ENCODE peak calls at places on chromosome 22, in five cellular contexts. One of them, this sample, is unnamed.

GRCh38 chr22:46057206-46057605 is 80.2 kb upstream of the WNT7B start:
- DNase-seq in psoas muscle: peak; percentile 62
- DNase-seq in A549: no peak
- DNase-seq in MM.1S: peak; percentile 23
- DNase-seq in neural progenitor cell: no peak
- DNase-seq in this sample: no peak

GRCh38 chr22:29704528-29705285 is 15.1 kb upstream of the CABP7 start:
- DNase-seq in psoas muscle: no peak
- DNase-seq in A549: peak; percentile 43
- DNase-seq in MM.1S: no peak
- DNase-seq in neural progenitor cell: no peak
- DNase-seq in this sample: no peak

GRCh38 chr22:41286639-41287091 is 678 bp upstream of the RANGAP1 start:
- DNase-seq in psoas muscle: no peak
- DNase-seq in A549: peak; percentile 22
- DNase-seq in MM.1S: no peak
- DNase-seq in neural progenitor cell: no peak
- DNase-seq in this sample: no peak

GRCh38 chr22:26812731-26813130 is 155.3 kb downstream of the MIAT start:
- DNase-seq in psoas muscle: no peak
- DNase-seq in A549: no peak
- DNase-seq in MM.1S: no peak
- DNase-seq in neural progenitor cell: no peak
- DNase-seq in this sample: no peak

GRCh38 chr22:30290679-30291333 is 1.5 kb upstream of the CASTOR1 start:
- DNase-seq in psoas muscle: peak; percentile 90
- DNase-seq in A549: no peak
- DNase-seq in MM.1S: no peak
- DNase-seq in neural progenitor cell: peak; percentile 48
- DNase-seq in this sample: no peak

GRCh38 chr22:26953380-26953807 is 296.0 kb downstream of the MIAT start:
- DNase-seq in psoas muscle: no peak
- DNase-seq in A549: no peak
- DNase-seq in MM.1S: no peak
- DNase-seq in neural progenitor cell: no peak
- DNase-seq in this sample: no peak

GRCh38 chr22:41914611-41915034 is 251 bp downstream of the SHISA8 start:
- DNase-seq in psoas muscle: no peak
- DNase-seq in A549: no peak
- DNase-seq in MM.1S: no peak
- DNase-seq in neural progenitor cell: peak; percentile 58
- DNase-seq in this sample: no peak

GRCh38 chr22:46678785-46679700 is 58.9 kb downstream of the GRAMD4 start:
- DNase-seq in psoas muscle: no peak
- DNase-seq in A549: no peak
- DNase-seq in MM.1S: no peak
- DNase-seq in neural progenitor cell: no peak
- DNase-seq in this sample: no peak

GRCh38 chr22:44741929-44742328 is 10.4 kb upstream of the ARHGAP8 start:
- DNase-seq in psoas muscle: no peak
- DNase-seq in A549: no peak
- DNase-seq in MM.1S: no peak
- DNase-seq in neural progenitor cell: no peak
- DNase-seq in this sample: no peak

GRCh38 chr22:41936894-41937169 is 10.1 kb downstream of the CENPM start:
- DNase-seq in psoas muscle: no peak
- DNase-seq in A549: no peak
- DNase-seq in MM.1S: no peak
- DNase-seq in neural progenitor cell: no peak
- DNase-seq in this sample: no peak

GRCh38 chr22:35893698-35894097 is 134.9 kb downstream of the RBFOX2 start:
- DNase-seq in psoas muscle: no peak
- DNase-seq in A549: no peak
- DNase-seq in MM.1S: no peak
- DNase-seq in neural progenitor cell: no peak
- DNase-seq in this sample: no peak

GRCh38 chr22:46012881-46013281 is 35.9 kb upstream of the WNT7B start:
- DNase-seq in psoas muscle: peak; percentile 64
- DNase-seq in A549: no peak
- DNase-seq in MM.1S: no peak
- DNase-seq in neural progenitor cell: no peak
- DNase-seq in this sample: no peak

GRCh38 chr22:26784772-26785171 is 127.4 kb downstream of the MIAT start:
- DNase-seq in psoas muscle: no peak
- DNase-seq in A549: no peak
- DNase-seq in MM.1S: no peak
- DNase-seq in neural progenitor cell: no peak
- DNase-seq in this sample: no peak

GRCh38 chr22:34645375-34645774 is 420.6 kb upstream of the ISX start:
- DNase-seq in psoas muscle: no peak
- DNase-seq in A549: peak; percentile 1
- DNase-seq in MM.1S: no peak
- DNase-seq in neural progenitor cell: peak; percentile 44
- DNase-seq in this sample: no peak

GRCh38 chr22:27840436-27840835 is 38.9 kb upstream of the MN1 start:
- DNase-seq in psoas muscle: no peak
- DNase-seq in A549: no peak
- DNase-seq in MM.1S: no peak
- DNase-seq in neural progenitor cell: no peak
- DNase-seq in this sample: no peak

GRCh38 chr22:45320326-45320976 is 10.7 kb downstream of the FAM118A start:
- DNase-seq in psoas muscle: no peak
- DNase-seq in A549: no peak
- DNase-seq in MM.1S: no peak
- DNase-seq in neural progenitor cell: no peak
- DNase-seq in this sample: no peak

GRCh38 chr22:48711031-48711431 is 1116.6 kb downstream of the BRD1 start:
- DNase-seq in psoas muscle: no peak
- DNase-seq in A549: no peak
- DNase-seq in MM.1S: no peak
- DNase-seq in neural progenitor cell: no peak
- DNase-seq in this sample: no peak

GRCh38 chr22:43996170-43996980 is 27.7 kb upstream of the PARVB start:
- DNase-seq in psoas muscle: peak; percentile 73
- DNase-seq in A549: no peak
- DNase-seq in MM.1S: peak; percentile 50
- DNase-seq in neural progenitor cell: no peak
- DNase-seq in this sample: peak; percentile 31

GRCh38 chr22:42939451-42939881 is 75.5 kb downstream of the PACSIN2 start:
- DNase-seq in psoas muscle: no peak
- DNase-seq in A549: peak; percentile 36
- DNase-seq in MM.1S: no peak
- DNase-seq in neural progenitor cell: no peak
- DNase-seq in this sample: no peak
- H3K4me1 ChIP-seq in psoas muscle: peaks cover 62% of the 10 kb centered on the region
- H3K4me1 ChIP-seq in A549: peaks cover 75% of the 10 kb centered on the region
- H3K4me1 ChIP-seq in MM.1S: peaks cover 14% of the 10 kb centered on the region
- H3K4me1 ChIP-seq in neural progenitor cell: no peaks in the 10 kb centered on the region
- H3K4me1 ChIP-seq in this sample: peaks cover 11% of the 10 kb centered on the region

GRCh38 chr22:38936562-38936961 is 20.8 kb upstream of the APOBEC3A start:
- DNase-seq in psoas muscle: no peak
- DNase-seq in A549: no peak
- DNase-seq in MM.1S: no peak
- DNase-seq in neural progenitor cell: no peak
- DNase-seq in this sample: no peak

GRCh38 chr22:38937541-38937940 is 19.9 kb upstream of the APOBEC3A start:
- DNase-seq in psoas muscle: no peak
- DNase-seq in A549: no peak
- DNase-seq in MM.1S: no peak
- DNase-seq in neural progenitor cell: no peak
- DNase-seq in this sample: no peak

GRCh38 chr22:38935023-38935422 is 22.4 kb upstream of the APOBEC3A start:
- DNase-seq in psoas muscle: peak; percentile 75
- DNase-seq in A549: peak; percentile 39
- DNase-seq in MM.1S: no peak
- DNase-seq in neural progenitor cell: no peak
- DNase-seq in this sample: no peak

GRCh38 chr22:38937036-38937435 is 20.4 kb upstream of the APOBEC3A start:
- DNase-seq in psoas muscle: no peak
- DNase-seq in A549: no peak
- DNase-seq in MM.1S: no peak
- DNase-seq in neural progenitor cell: no peak
- DNase-seq in this sample: no peak

GRCh38 chr22:38935616-38936015 is 21.8 kb upstream of the APOBEC3A start:
- DNase-seq in psoas muscle: no peak
- DNase-seq in A549: no peak
- DNase-seq in MM.1S: no peak
- DNase-seq in neural progenitor cell: no peak
- DNase-seq in this sample: no peak
- H3K27ac ChIP-seq in psoas muscle: no peak overlapping the region
- H3K27ac ChIP-seq in A549: no peak overlapping the region
- H3K27ac ChIP-seq in MM.1S: peak overlapping the region; percentile 14
- H3K27ac ChIP-seq in neural progenitor cell: no peak overlapping the region
- H3K27ac ChIP-seq in this sample: no peak overlapping the region

GRCh38 chr22:32206774-32207758 is 2.2 kb upstream of the RFPL2 start:
- DNase-seq in psoas muscle: no peak
- DNase-seq in A549: peak; percentile 71
- DNase-seq in MM.1S: peak; percentile 59
- DNase-seq in neural progenitor cell: peak; percentile 46
- DNase-seq in this sample: no peak

GRCh38 chr22:32203181-32204105 is 1.4 kb downstream of the RFPL2 start:
- DNase-seq in psoas muscle: peak; percentile 38
- DNase-seq in A549: peak; percentile 3
- DNase-seq in MM.1S: no peak
- DNase-seq in neural progenitor cell: no peak
- DNase-seq in this sample: no peak

GRCh38 chr22:32205974-32206773 is 1.3 kb upstream of the RFPL2 start:
- DNase-seq in psoas muscle: no peak
- DNase-seq in A549: peak; percentile 19
- DNase-seq in MM.1S: no peak
- DNase-seq in neural progenitor cell: peak; percentile 45
- DNase-seq in this sample: no peak

GRCh38 chr22:32204211-32204855 is 540 bp downstream of the RFPL2 start:
- DNase-seq in psoas muscle: no peak
- DNase-seq in A549: peak; percentile 36
- DNase-seq in MM.1S: no peak
- DNase-seq in neural progenitor cell: peak; percentile 63
- DNase-seq in this sample: no peak

GRCh38 chr22:32204856-32205722 is at the start of gene RFPL2:
- DNase-seq in psoas muscle: no peak
- DNase-seq in A549: peak; percentile 75
- DNase-seq in MM.1S: no peak
- DNase-seq in neural progenitor cell: peak; percentile 94
- DNase-seq in this sample: peak; percentile 54
- H3K4me3 ChIP-seq in psoas muscle: no peak within 1 kb of the TSS
- H3K4me3 ChIP-seq in A549: peak within 1 kb of the TSS; percentile 60
- H3K4me3 ChIP-seq in MM.1S: no peak within 1 kb of the TSS
- H3K4me3 ChIP-seq in neural progenitor cell: peak within 1 kb of the TSS; percentile 54
- H3K4me3 ChIP-seq in this sample: peak within 1 kb of the TSS; percentile 57

GRCh38 chr22:23549198-23549595 is 30.9 kb downstream of the IGLL1 start:
- DNase-seq in psoas muscle: no peak
- DNase-seq in A549: no peak
- DNase-seq in MM.1S: no peak
- DNase-seq in neural progenitor cell: no peak
- DNase-seq in this sample: no peak

GRCh38 chr22:23548501-23549197 is 31.4 kb downstream of the IGLL1 start:
- DNase-seq in psoas muscle: no peak
- DNase-seq in A549: no peak
- DNase-seq in MM.1S: no peak
- DNase-seq in neural progenitor cell: no peak
- DNase-seq in this sample: no peak

GRCh38 chr22:23551385-23551784 is 28.7 kb downstream of the IGLL1 start:
- DNase-seq in psoas muscle: no peak
- DNase-seq in A549: no peak
- DNase-seq in MM.1S: no peak
- DNase-seq in neural progenitor cell: no peak
- DNase-seq in this sample: no peak

GRCh38 chr22:23547818-23548500 is 32.1 kb downstream of the IGLL1 start:
- DNase-seq in psoas muscle: no peak
- DNase-seq in A549: no peak
- DNase-seq in MM.1S: no peak
- DNase-seq in neural progenitor cell: no peak
- DNase-seq in this sample: no peak

GRCh38 chr22:23550049-23550650 is 29.9 kb downstream of the IGLL1 start:
- DNase-seq in psoas muscle: no peak
- DNase-seq in A549: no peak
- DNase-seq in MM.1S: no peak
- DNase-seq in neural progenitor cell: no peak
- DNase-seq in this sample: no peak
- H3K4me1 ChIP-seq in psoas muscle: no peaks in the 10 kb centered on the region
- H3K4me1 ChIP-seq in A549: no peaks in the 10 kb centered on the region
- H3K4me1 ChIP-seq in MM.1S: no peaks in the 10 kb centered on the region
- H3K4me1 ChIP-seq in neural progenitor cell: no peaks in the 10 kb centered on the region
- H3K4me1 ChIP-seq in this sample: no peaks in the 10 kb centered on the region

GRCh38 chr22:49948958-49949913 is 11.3 kb upstream of the PIM3 start:
- DNase-seq in psoas muscle: no peak
- DNase-seq in A549: peak; percentile 74
- DNase-seq in MM.1S: no peak
- DNase-seq in neural progenitor cell: no peak
- DNase-seq in this sample: no peak
- H3K27ac ChIP-seq in psoas muscle: no peak overlapping the region
- H3K27ac ChIP-seq in A549: peak overlapping the region; percentile 91
- H3K27ac ChIP-seq in MM.1S: no peak overlapping the region
- H3K27ac ChIP-seq in neural progenitor cell: no peak overlapping the region
- H3K27ac ChIP-seq in this sample: no peak overlapping the region

GRCh38 chr22:20438678-20439492 is 1.3 kb upstream of the SCARF2 start:
- DNase-seq in psoas muscle: peak; percentile 58
- DNase-seq in A549: peak; percentile 17
- DNase-seq in MM.1S: no peak
- DNase-seq in neural progenitor cell: peak; percentile 42
- DNase-seq in this sample: no peak
- H3K4me3 ChIP-seq in psoas muscle: peak overlapping the region; percentile 69
- H3K4me3 ChIP-seq in A549: no peak overlapping the region
- H3K4me3 ChIP-seq in MM.1S: no peak overlapping the region
- H3K4me3 ChIP-seq in neural progenitor cell: no peak overlapping the region
- H3K4me3 ChIP-seq in this sample: no peak overlapping the region

DNA sequence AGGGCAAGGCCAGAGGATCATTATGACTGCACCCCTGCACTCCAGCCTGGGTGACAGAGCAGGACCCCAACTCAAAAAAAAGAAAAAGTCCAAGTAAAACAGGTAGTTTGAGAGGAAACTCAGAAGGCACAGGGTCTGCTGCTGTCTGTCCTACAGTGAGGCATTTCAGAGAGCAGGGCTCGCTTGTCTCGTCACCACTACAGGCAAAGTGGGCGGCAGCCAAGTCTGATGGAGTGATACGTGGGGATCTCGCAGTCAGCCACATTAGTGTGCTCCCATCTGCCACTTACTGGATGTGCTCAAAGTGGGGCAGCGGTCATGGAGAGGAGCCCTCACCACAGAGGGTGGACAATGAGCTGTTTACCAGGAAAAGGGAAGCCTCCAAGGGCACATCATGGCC is 42.1 kb downstream of the PI4KA start:
- DNase-seq in psoas muscle: no peak
- DNase-seq in A549: no peak
- DNase-seq in MM.1S: no peak
- DNase-seq in neural progenitor cell: no peak
- DNase-seq in this sample: no peak
- H3K4me1 ChIP-seq in psoas muscle: no peaks in the 10 kb centered on the region
- H3K4me1 ChIP-seq in A549: no peaks in the 10 kb centered on the region
- H3K4me1 ChIP-seq in MM.1S: no peaks in the 10 kb centered on the region
- H3K4me1 ChIP-seq in neural progenitor cell: no peaks in the 10 kb centered on the region
- H3K4me1 ChIP-seq in this sample: no peaks in the 10 kb centered on the region